ENCODE peak calls at places on chromosomes 5 and 9, in six cellular contexts. One of them, this sample, is unnamed.

GRCh38 chr9:128787583-128788156 is 617 bp downstream of the TBC1D13 start:
- DNase-seq in PC-3: peak; percentile 5
- DNase-seq in ascending aorta: no peak
- DNase-seq in D341Med: no peak
- DNase-seq in HT-29: peak; percentile 11
- DNase-seq in EL: peak; percentile 12
- DNase-seq in this sample: peak; percentile 42

GRCh38 chr5:169527863-169528262 is 55.7 kb upstream of the SPDL1 start:
- DNase-seq in PC-3: no peak
- DNase-seq in ascending aorta: no peak
- DNase-seq in D341Med: no peak
- DNase-seq in HT-29: no peak
- DNase-seq in EL: no peak
- DNase-seq in this sample: no peak

GRCh38 chr9:97900738-97901565 is 21.3 kb downstream of the TRMO start:
- DNase-seq in PC-3: peak; percentile 59
- DNase-seq in ascending aorta: no peak
- DNase-seq in D341Med: peak; percentile 65
- DNase-seq in HT-29: peak; percentile 63
- DNase-seq in EL: peak; percentile 63
- DNase-seq in this sample: peak; percentile 57

GRCh38 chr9:95552814-95553546 is 36.2 kb upstream of the PTCH1 start:
- DNase-seq in PC-3: no peak
- DNase-seq in ascending aorta: no peak
- DNase-seq in D341Med: no peak
- DNase-seq in HT-29: no peak
- DNase-seq in EL: no peak
- DNase-seq in this sample: no peak

GRCh38 chr5:5271606-5272321 is 131.6 kb downstream of the ADAMTS16 start:
- DNase-seq in PC-3: peak; percentile 24
- DNase-seq in ascending aorta: no peak
- DNase-seq in D341Med: no peak
- DNase-seq in HT-29: peak; percentile 14
- DNase-seq in EL: peak; percentile 68
- DNase-seq in this sample: peak; percentile 21

GRCh38 chr9:6842584-6842947 is 84.8 kb downstream of the KDM4C start:
- DNase-seq in PC-3: peak; percentile 55
- DNase-seq in ascending aorta: no peak
- DNase-seq in D341Med: no peak
- DNase-seq in HT-29: no peak
- DNase-seq in EL: peak; percentile 49
- DNase-seq in this sample: no peak

GRCh38 chr5:157870837-157871834 is 12.2 kb upstream of the CLINT1 start:
- DNase-seq in PC-3: peak; percentile 75
- DNase-seq in ascending aorta: no peak
- DNase-seq in D341Med: no peak
- DNase-seq in HT-29: peak; percentile 22
- DNase-seq in EL: peak; percentile 56
- DNase-seq in this sample: no peak

GRCh38 chr5:17340363-17340762 is 122.9 kb downstream of the BASP1 start:
- DNase-seq in PC-3: no peak
- DNase-seq in ascending aorta: no peak
- DNase-seq in D341Med: no peak
- DNase-seq in HT-29: no peak
- DNase-seq in EL: peak; percentile 13
- DNase-seq in this sample: no peak

GRCh38 chr5:177595026-177595585 is 3.1 kb downstream of the TMED9 start:
- DNase-seq in PC-3: no peak
- DNase-seq in ascending aorta: peak; percentile 42
- DNase-seq in D341Med: no peak
- DNase-seq in HT-29: no peak
- DNase-seq in EL: no peak
- DNase-seq in this sample: no peak

GRCh38 chr9:32500768-32501167 is 25.2 kb downstream of the RIGI start:
- DNase-seq in PC-3: peak; percentile 80
- DNase-seq in ascending aorta: no peak
- DNase-seq in D341Med: no peak
- DNase-seq in HT-29: peak; percentile 3
- DNase-seq in EL: peak; percentile 58
- DNase-seq in this sample: no peak

GRCh38 chr5:72224946-72225427 is 95.1 kb downstream of the MRPS27 start:
- DNase-seq in PC-3: no peak
- DNase-seq in ascending aorta: no peak
- DNase-seq in D341Med: no peak
- DNase-seq in HT-29: no peak
- DNase-seq in EL: peak; percentile 57
- DNase-seq in this sample: no peak

GRCh38 chr9:13575558-13575957 is 296.1 kb upstream of the MPDZ start:
- DNase-seq in PC-3: no peak
- DNase-seq in ascending aorta: no peak
- DNase-seq in D341Med: no peak
- DNase-seq in HT-29: no peak
- DNase-seq in EL: no peak
- DNase-seq in this sample: no peak

GRCh38 chr9:27181381-27181780 is 72.4 kb downstream of the TEK start:
- DNase-seq in PC-3: peak; percentile 86
- DNase-seq in ascending aorta: no peak
- DNase-seq in D341Med: no peak
- DNase-seq in HT-29: peak; percentile 10
- DNase-seq in EL: peak; percentile 55
- DNase-seq in this sample: no peak

GRCh38 chr5:109485030-109485429 is 75.3 kb upstream of the PJA2 start:
- DNase-seq in PC-3: no peak
- DNase-seq in ascending aorta: peak; percentile 68
- DNase-seq in D341Med: peak; percentile 51
- DNase-seq in HT-29: peak; percentile 39
- DNase-seq in EL: peak; percentile 7
- DNase-seq in this sample: no peak

GRCh38 chr5:73117088-73117755 is 3.2 kb upstream of the TMEM171 start:
- DNase-seq in PC-3: no peak
- DNase-seq in ascending aorta: no peak
- DNase-seq in D341Med: no peak
- DNase-seq in HT-29: no peak
- DNase-seq in EL: no peak
- DNase-seq in this sample: no peak

GRCh38 chr9:112354081-112354743 is 20.8 kb upstream of the PTBP3 start:
- DNase-seq in PC-3: no peak
- DNase-seq in ascending aorta: no peak
- DNase-seq in D341Med: no peak
- DNase-seq in HT-29: no peak
- DNase-seq in EL: no peak
- DNase-seq in this sample: no peak

GRCh38 chr5:116573617-116574431 is 799 bp downstream of the SEMA6A start:
- DNase-seq in PC-3: no peak
- DNase-seq in ascending aorta: no peak
- DNase-seq in D341Med: peak; percentile 58
- DNase-seq in HT-29: no peak
- DNase-seq in EL: peak; percentile 25
- DNase-seq in this sample: peak; percentile 63

GRCh38 chr9:84317563-84317962 is 23.0 kb downstream of the SLC28A3 start:
- DNase-seq in PC-3: no peak
- DNase-seq in ascending aorta: no peak
- DNase-seq in D341Med: no peak
- DNase-seq in HT-29: no peak
- DNase-seq in EL: no peak
- DNase-seq in this sample: peak; percentile 12

GRCh38 chr5:74543162-74543995 is 97.1 kb downstream of the ENC1 start:
- DNase-seq in PC-3: peak; percentile 92
- DNase-seq in ascending aorta: peak; percentile 65
- DNase-seq in D341Med: no peak
- DNase-seq in HT-29: peak; percentile 75
- DNase-seq in EL: peak; percentile 97
- DNase-seq in this sample: peak; percentile 12

GRCh38 chr5:154320690-154321089 is 125.1 kb upstream of the SAP30L start:
- DNase-seq in PC-3: no peak
- DNase-seq in ascending aorta: no peak
- DNase-seq in D341Med: no peak
- DNase-seq in HT-29: no peak
- DNase-seq in EL: no peak
- DNase-seq in this sample: no peak

GRCh38 chr9:88996046-88997005 is 5.1 kb downstream of the S1PR3 start:
- DNase-seq in PC-3: peak; percentile 25
- DNase-seq in ascending aorta: peak; percentile 49
- DNase-seq in D341Med: no peak
- DNase-seq in HT-29: no peak
- DNase-seq in EL: no peak
- DNase-seq in this sample: no peak

GRCh38 chr5:43602818-43603534 is at the start of gene NNT:
- DNase-seq in PC-3: peak; percentile 42
- DNase-seq in ascending aorta: peak; percentile 87
- DNase-seq in D341Med: peak; percentile 89
- DNase-seq in HT-29: peak; percentile 61
- DNase-seq in EL: peak; percentile 67
- DNase-seq in this sample: peak; percentile 71

GRCh38 chr9:1083325-1083913 is 33.3 kb downstream of the DMRT2 start:
- DNase-seq in PC-3: peak; percentile 26
- DNase-seq in ascending aorta: no peak
- DNase-seq in D341Med: peak; percentile 50
- DNase-seq in HT-29: no peak
- DNase-seq in EL: peak; percentile 57
- DNase-seq in this sample: peak; percentile 21

GRCh38 chr9:33092634-33093033 is 16.2 kb upstream of the SMU1 start:
- DNase-seq in PC-3: no peak
- DNase-seq in ascending aorta: no peak
- DNase-seq in D341Med: no peak
- DNase-seq in HT-29: no peak
- DNase-seq in EL: no peak
- DNase-seq in this sample: no peak

GRCh38 chr9:120944434-120945125 is 18.0 kb upstream of the TRAF1 start:
- DNase-seq in PC-3: no peak
- DNase-seq in ascending aorta: no peak
- DNase-seq in D341Med: no peak
- DNase-seq in HT-29: no peak
- DNase-seq in EL: no peak
- DNase-seq in this sample: no peak

This sample was measured in NCI-H82.